ENCODE peak calls at places on chromosomes 16 and 17, in seven cellular contexts. One of them, this sample, is unnamed.

GRCh38 chr17:5225668-5226457 is 8.8 kb downstream of the SCIMP start:
- DNase-seq in hepatocyte: no peak
- DNase-seq in psoas muscle: no peak
- DNase-seq in right lobe of liver: no peak
- DNase-seq in NCI-H774: no peak
- DNase-seq in stimulated activated CD4-positive, alpha-beta T cell treated with anti-CD3 and anti-CD28 coated beads, Interleukin-1b, Interleukin-23, amount 100 ng/mL, for 1 hour: no peak
- DNase-seq in frontal cortex: no peak
- DNase-seq in this sample: no peak

GRCh38 chr17:58995247-58995940 is 111.3 kb downstream of the TRIM37 start:
- DNase-seq in hepatocyte: no peak
- DNase-seq in frontal cortex: no peak
- DNase-seq in stimulated activated CD4-positive, alpha-beta T cell treated with anti-CD3 and anti-CD28 coated beads, Interleukin-1b, Interleukin-23, amount 100 ng/mL, for 1 hour: no peak
- DNase-seq in psoas muscle: no peak
- DNase-seq in NCI-H774: no peak
- DNase-seq in right lobe of liver: no peak
- DNase-seq in this sample: no peak

GRCh38 chr17:50817838-50818237 is 17.5 kb upstream of the WFIKKN2 start:
- DNase-seq in hepatocyte: no peak
- DNase-seq in NCI-H774: no peak
- DNase-seq in right lobe of liver: no peak
- DNase-seq in frontal cortex: no peak
- DNase-seq in stimulated activated CD4-positive, alpha-beta T cell treated with anti-CD3 and anti-CD28 coated beads, Interleukin-1b, Interleukin-23, amount 100 ng/mL, for 1 hour: no peak
- DNase-seq in psoas muscle: no peak
- DNase-seq in this sample: no peak

GRCh38 chr17:42387663-42388380 is 420 bp downstream of the STAT3 start:
- DNase-seq in psoas muscle: peak; percentile 52
- DNase-seq in stimulated activated CD4-positive, alpha-beta T cell treated with anti-CD3 and anti-CD28 coated beads, Interleukin-1b, Interleukin-23, amount 100 ng/mL, for 1 hour: no peak
- DNase-seq in right lobe of liver: peak; percentile 72
- DNase-seq in hepatocyte: peak; percentile 39
- DNase-seq in frontal cortex: no peak
- DNase-seq in NCI-H774: peak; percentile 46
- DNase-seq in this sample: no peak

GRCh38 chr16:1474796-1475551 is at the start of gene CLCN7:
- DNase-seq in frontal cortex: peak; percentile 100
- DNase-seq in right lobe of liver: peak; percentile 92
- DNase-seq in NCI-H774: peak; percentile 21
- DNase-seq in hepatocyte: peak; percentile 91
- DNase-seq in stimulated activated CD4-positive, alpha-beta T cell treated with anti-CD3 and anti-CD28 coated beads, Interleukin-1b, Interleukin-23, amount 100 ng/mL, for 1 hour: peak; percentile 64
- DNase-seq in psoas muscle: peak; percentile 94
- DNase-seq in this sample: peak; percentile 47

GRCh38 chr17:42629420-42630009 is 20.0 kb downstream of the TUBG1 start:
- DNase-seq in psoas muscle: no peak
- DNase-seq in hepatocyte: no peak
- DNase-seq in NCI-H774: no peak
- DNase-seq in frontal cortex: no peak
- DNase-seq in right lobe of liver: no peak
- DNase-seq in stimulated activated CD4-positive, alpha-beta T cell treated with anti-CD3 and anti-CD28 coated beads, Interleukin-1b, Interleukin-23, amount 100 ng/mL, for 1 hour: no peak
- DNase-seq in this sample: no peak

GRCh38 chr16:23435500-23435899 is 17.5 kb downstream of the COG7 start:
- DNase-seq in hepatocyte: peak; percentile 71
- DNase-seq in right lobe of liver: no peak
- DNase-seq in NCI-H774: peak; percentile 10
- DNase-seq in stimulated activated CD4-positive, alpha-beta T cell treated with anti-CD3 and anti-CD28 coated beads, Interleukin-1b, Interleukin-23, amount 100 ng/mL, for 1 hour: peak; percentile 6
- DNase-seq in psoas muscle: peak; percentile 52
- DNase-seq in frontal cortex: no peak
- DNase-seq in this sample: peak; percentile 5

GRCh38 chr16:53457670-53458069 is 23.4 kb downstream of the RBL2 start:
- DNase-seq in frontal cortex: no peak
- DNase-seq in NCI-H774: no peak
- DNase-seq in right lobe of liver: no peak
- DNase-seq in psoas muscle: no peak
- DNase-seq in hepatocyte: no peak
- DNase-seq in stimulated activated CD4-positive, alpha-beta T cell treated with anti-CD3 and anti-CD28 coated beads, Interleukin-1b, Interleukin-23, amount 100 ng/mL, for 1 hour: no peak
- DNase-seq in this sample: no peak

GRCh38 chr16:2091722-2092620 is 43.7 kb downstream of the PKD1 start:
- DNase-seq in stimulated activated CD4-positive, alpha-beta T cell treated with anti-CD3 and anti-CD28 coated beads, Interleukin-1b, Interleukin-23, amount 100 ng/mL, for 1 hour: no peak
- DNase-seq in right lobe of liver: no peak
- DNase-seq in frontal cortex: no peak
- DNase-seq in hepatocyte: peak; percentile 37
- DNase-seq in NCI-H774: no peak
- DNase-seq in psoas muscle: no peak
- DNase-seq in this sample: no peak

GRCh38 chr17:78466786-78467715 is 88.6 kb downstream of the PGS1 start:
- DNase-seq in psoas muscle: no peak
- DNase-seq in stimulated activated CD4-positive, alpha-beta T cell treated with anti-CD3 and anti-CD28 coated beads, Interleukin-1b, Interleukin-23, amount 100 ng/mL, for 1 hour: no peak
- DNase-seq in NCI-H774: no peak
- DNase-seq in frontal cortex: no peak
- DNase-seq in hepatocyte: no peak
- DNase-seq in right lobe of liver: no peak
- DNase-seq in this sample: no peak

GRCh38 chr17:8442310-8442709 is 6.6 kb downstream of the NDEL1 start:
- DNase-seq in frontal cortex: no peak
- DNase-seq in psoas muscle: no peak
- DNase-seq in hepatocyte: no peak
- DNase-seq in NCI-H774: no peak
- DNase-seq in right lobe of liver: no peak
- DNase-seq in stimulated activated CD4-positive, alpha-beta T cell treated with anti-CD3 and anti-CD28 coated beads, Interleukin-1b, Interleukin-23, amount 100 ng/mL, for 1 hour: no peak
- DNase-seq in this sample: no peak

GRCh38 chr16:17078950-17079631 is 391.7 kb downstream of the XYLT1 start:
- DNase-seq in psoas muscle: no peak
- DNase-seq in NCI-H774: no peak
- DNase-seq in stimulated activated CD4-positive, alpha-beta T cell treated with anti-CD3 and anti-CD28 coated beads, Interleukin-1b, Interleukin-23, amount 100 ng/mL, for 1 hour: no peak
- DNase-seq in right lobe of liver: no peak
- DNase-seq in frontal cortex: no peak
- DNase-seq in hepatocyte: no peak
- DNase-seq in this sample: no peak

GRCh38 chr16:19515765-19516164 is 6.1 kb downstream of the GDE1 start:
- DNase-seq in right lobe of liver: no peak
- DNase-seq in frontal cortex: no peak
- DNase-seq in psoas muscle: no peak
- DNase-seq in stimulated activated CD4-positive, alpha-beta T cell treated with anti-CD3 and anti-CD28 coated beads, Interleukin-1b, Interleukin-23, amount 100 ng/mL, for 1 hour: no peak
- DNase-seq in hepatocyte: no peak
- DNase-seq in NCI-H774: no peak
- DNase-seq in this sample: no peak

GRCh38 chr17:79168486-79169055 is 93.9 kb downstream of the ENGASE start:
- DNase-seq in right lobe of liver: no peak
- DNase-seq in stimulated activated CD4-positive, alpha-beta T cell treated with anti-CD3 and anti-CD28 coated beads, Interleukin-1b, Interleukin-23, amount 100 ng/mL, for 1 hour: no peak
- DNase-seq in frontal cortex: no peak
- DNase-seq in psoas muscle: no peak
- DNase-seq in hepatocyte: no peak
- DNase-seq in NCI-H774: no peak
- DNase-seq in this sample: no peak

GRCh38 chr17:15649861-15650391 is 30.4 kb upstream of the FBXW10B start:
- DNase-seq in right lobe of liver: no peak
- DNase-seq in NCI-H774: no peak
- DNase-seq in frontal cortex: no peak
- DNase-seq in hepatocyte: peak; percentile 42
- DNase-seq in psoas muscle: peak; percentile 59
- DNase-seq in stimulated activated CD4-positive, alpha-beta T cell treated with anti-CD3 and anti-CD28 coated beads, Interleukin-1b, Interleukin-23, amount 100 ng/mL, for 1 hour: no peak
- DNase-seq in this sample: no peak

GRCh38 chr17:47253541-47254402 is at the start of gene ITGB3:
- DNase-seq in right lobe of liver: peak; percentile 87
- DNase-seq in hepatocyte: peak; percentile 91
- DNase-seq in NCI-H774: peak; percentile 17
- DNase-seq in frontal cortex: peak; percentile 62
- DNase-seq in stimulated activated CD4-positive, alpha-beta T cell treated with anti-CD3 and anti-CD28 coated beads, Interleukin-1b, Interleukin-23, amount 100 ng/mL, for 1 hour: no peak
- DNase-seq in psoas muscle: peak; percentile 83
- DNase-seq in this sample: no peak

GRCh38 chr17:68603027-68603426 is 1.9 kb upstream of the FAM20A start:
- DNase-seq in hepatocyte: no peak
- DNase-seq in stimulated activated CD4-positive, alpha-beta T cell treated with anti-CD3 and anti-CD28 coated beads, Interleukin-1b, Interleukin-23, amount 100 ng/mL, for 1 hour: no peak
- DNase-seq in psoas muscle: peak; percentile 20
- DNase-seq in frontal cortex: no peak
- DNase-seq in right lobe of liver: no peak
- DNase-seq in NCI-H774: no peak
- DNase-seq in this sample: no peak

GRCh38 chr16:72561-73537 is at the start of gene RHBDF1:
- DNase-seq in hepatocyte: peak; percentile 93
- DNase-seq in NCI-H774: no peak
- DNase-seq in stimulated activated CD4-positive, alpha-beta T cell treated with anti-CD3 and anti-CD28 coated beads, Interleukin-1b, Interleukin-23, amount 100 ng/mL, for 1 hour: no peak
- DNase-seq in frontal cortex: peak; percentile 79
- DNase-seq in psoas muscle: peak; percentile 72
- DNase-seq in right lobe of liver: no peak
- DNase-seq in this sample: no peak

GRCh38 chr16:84245933-84246678 is 6.3 kb upstream of the KCNG4 start:
- DNase-seq in hepatocyte: no peak
- DNase-seq in psoas muscle: no peak
- DNase-seq in stimulated activated CD4-positive, alpha-beta T cell treated with anti-CD3 and anti-CD28 coated beads, Interleukin-1b, Interleukin-23, amount 100 ng/mL, for 1 hour: no peak
- DNase-seq in NCI-H774: no peak
- DNase-seq in frontal cortex: no peak
- DNase-seq in right lobe of liver: no peak
- DNase-seq in this sample: no peak

GRCh38 chr16:90004577-90004976 is 14.7 kb downstream of the DBNDD1 start:
- DNase-seq in stimulated activated CD4-positive, alpha-beta T cell treated with anti-CD3 and anti-CD28 coated beads, Interleukin-1b, Interleukin-23, amount 100 ng/mL, for 1 hour: no peak
- DNase-seq in hepatocyte: no peak
- DNase-seq in psoas muscle: no peak
- DNase-seq in NCI-H774: no peak
- DNase-seq in frontal cortex: no peak
- DNase-seq in right lobe of liver: no peak
- DNase-seq in this sample: no peak

GRCh38 chr17:38749222-38750043 is 1.3 kb upstream of the PCGF2 start:
- DNase-seq in psoas muscle: peak; percentile 91
- DNase-seq in frontal cortex: peak; percentile 36
- DNase-seq in hepatocyte: peak; percentile 74
- DNase-seq in NCI-H774: peak; percentile 80
- DNase-seq in stimulated activated CD4-positive, alpha-beta T cell treated with anti-CD3 and anti-CD28 coated beads, Interleukin-1b, Interleukin-23, amount 100 ng/mL, for 1 hour: no peak
- DNase-seq in right lobe of liver: peak; percentile 89
- DNase-seq in this sample: no peak

GRCh38 chr17:45225964-45226530 is 4.4 kb downstream of the FMNL1 start:
- DNase-seq in stimulated activated CD4-positive, alpha-beta T cell treated with anti-CD3 and anti-CD28 coated beads, Interleukin-1b, Interleukin-23, amount 100 ng/mL, for 1 hour: peak; percentile 93
- DNase-seq in right lobe of liver: peak; percentile 89
- DNase-seq in hepatocyte: no peak
- DNase-seq in frontal cortex: no peak
- DNase-seq in NCI-H774: no peak
- DNase-seq in psoas muscle: peak; percentile 70
- DNase-seq in this sample: no peak

GRCh38 chr17:15493031-15493750 is 25.8 kb upstream of the CDRT4 start:
- DNase-seq in stimulated activated CD4-positive, alpha-beta T cell treated with anti-CD3 and anti-CD28 coated beads, Interleukin-1b, Interleukin-23, amount 100 ng/mL, for 1 hour: no peak
- DNase-seq in NCI-H774: no peak
- DNase-seq in right lobe of liver: no peak
- DNase-seq in hepatocyte: no peak
- DNase-seq in psoas muscle: no peak
- DNase-seq in frontal cortex: no peak
- DNase-seq in this sample: no peak

GRCh38 chr17:81885869-81886548 is 5.4 kb downstream of the ALYREF start:
- DNase-seq in NCI-H774: no peak
- DNase-seq in right lobe of liver: no peak
- DNase-seq in frontal cortex: no peak
- DNase-seq in hepatocyte: no peak
- DNase-seq in psoas muscle: peak; percentile 81
- DNase-seq in stimulated activated CD4-positive, alpha-beta T cell treated with anti-CD3 and anti-CD28 coated beads, Interleukin-1b, Interleukin-23, amount 100 ng/mL, for 1 hour: no peak
- DNase-seq in this sample: no peak

GRCh38 chr16:66984902-66985311 is 3.5 kb upstream of the CES4A start:
- DNase-seq in NCI-H774: no peak
- DNase-seq in hepatocyte: no peak
- DNase-seq in stimulated activated CD4-positive, alpha-beta T cell treated with anti-CD3 and anti-CD28 coated beads, Interleukin-1b, Interleukin-23, amount 100 ng/mL, for 1 hour: no peak
- DNase-seq in psoas muscle: no peak
- DNase-seq in frontal cortex: no peak
- DNase-seq in right lobe of liver: no peak
- DNase-seq in this sample: no peak

GRCh38 chr16:89775223-89775622 is 41.2 kb downstream of the FANCA start:
- DNase-seq in right lobe of liver: no peak
- DNase-seq in NCI-H774: no peak
- DNase-seq in hepatocyte: no peak
- DNase-seq in psoas muscle: no peak
- DNase-seq in frontal cortex: no peak
- DNase-seq in stimulated activated CD4-positive, alpha-beta T cell treated with anti-CD3 and anti-CD28 coated beads, Interleukin-1b, Interleukin-23, amount 100 ng/mL, for 1 hour: no peak
- DNase-seq in this sample: no peak

GRCh38 chr17:76368545-76368944 is 14.8 kb upstream of the PRPSAP1 start:
- DNase-seq in NCI-H774: no peak
- DNase-seq in psoas muscle: no peak
- DNase-seq in right lobe of liver: no peak
- DNase-seq in frontal cortex: no peak
- DNase-seq in hepatocyte: no peak
- DNase-seq in stimulated activated CD4-positive, alpha-beta T cell treated with anti-CD3 and anti-CD28 coated beads, Interleukin-1b, Interleukin-23, amount 100 ng/mL, for 1 hour: no peak
- DNase-seq in this sample: no peak